ENCODE peak calls at places on chromosomes 1 and 21, in ten cellular contexts. P is NAMALWA, I is WTC11, K is uterus, B is HL-60, Y is GM12865, S is fibroblast of mammary gland, Q is ACHN, F is Karpas-422, L is amniotic stem cell. J is an unnamed sample.

GRCh38 chr1:230706887-230707731 is 6.8 kb downstream of the AGT start:
- DNase-seq in P (no peak), I (no peak), K (no peak), B (no peak), Y (no peak), S (no peak), Q (no peak), F (no peak), L (no peak), J (no peak)

GRCh38 chr1:199113265-199113869 is 474.5 kb downstream of the PTPRC start:
- DNase-seq in P (peak), I (peak), K (no peak), B (peak), Y (peak), S (peak), Q (peak), F (peak), L (no peak), J (peak)

GRCh38 chr21:46424062-46424591 is 34.6 kb upstream of the DIP2A start:
- DNase-seq in P (no peak), I (no peak), K (no peak), B (no peak), Y (no peak), S (no peak), Q (no peak), F (no peak), L (no peak), J (no peak)

GRCh38 chr1:147241955-147242448 is 482 bp upstream of the CHD1L start:
- DNase-seq in P (no peak), I (no peak), K (no peak), B (no peak), Y (no peak), S (peak), Q (no peak), F (no peak), L (no peak), J (no peak)

GRCh38 chr1:235434001-235434400 is 66.8 kb downstream of the TBCE start:
- DNase-seq in P (no peak), I (peak), K (no peak), B (no peak), Y (no peak), S (no peak), Q (no peak), F (no peak), L (no peak), J (no peak)

GRCh38 chr1:228371741-228372182 is 34.9 kb downstream of the TRIM11 start:
- DNase-seq in P (no peak), I (no peak), K (no peak), B (no peak), Y (no peak), S (no peak), Q (no peak), F (no peak), L (no peak), J (no peak)

GRCh38 chr1:226809785-226810571 is 60.4 kb upstream of the PSEN2 start:
- DNase-seq in P (no peak), I (no peak), K (no peak), B (no peak), Y (no peak), S (no peak), Q (no peak), F (no peak), L (peak), J (no peak)

GRCh38 chr1:96710708-96711477 is 10.7 kb upstream of the PTBP2 start:
- DNase-seq in P (no peak), I (no peak), K (no peak), B (no peak), Y (no peak), S (peak), Q (peak), F (no peak), L (peak), J (no peak)

GRCh38 chr1:27536767-27537166 is 46.8 kb upstream of the WASF2 start:
- DNase-seq in P (no peak), I (peak), K (peak), B (no peak), Y (no peak), S (peak), Q (peak), F (no peak), L (peak), J (peak)

GRCh38 chr1:197320991-197321531 is 53.0 kb downstream of the CRB1 start:
- DNase-seq in P (no peak), I (no peak), K (no peak), B (no peak), Y (no peak), S (peak), Q (peak), F (no peak), L (no peak), J (peak)

GRCh38 chr1:37442139-37442538 is 32.2 kb upstream of the ZC3H12A start:
- DNase-seq in P (no peak), I (no peak), K (no peak), B (no peak), Y (no peak), S (no peak), Q (no peak), F (no peak), L (no peak), J (no peak)

GRCh38 chr1:40036574-40036973 is 4.0 kb upstream of the CAP1 start:
- DNase-seq in P (no peak), I (no peak), K (peak), B (peak), Y (no peak), S (peak), Q (no peak), F (no peak), L (peak), J (no peak)

GRCh38 chr1:1421147-1421906 is at the start of gene ANKRD65:
- DNase-seq in P (no peak), I (peak), K (no peak), B (no peak), Y (no peak), S (no peak), Q (no peak), F (no peak), L (no peak), J (peak)

GRCh38 chr1:93177991-93178390 is 2.2 kb downstream of the TMED5 start:
- DNase-seq in P (no peak), I (no peak), K (no peak), B (no peak), Y (no peak), S (peak), Q (peak), F (no peak), L (no peak), J (no peak)

GRCh38 chr1:40161125-40161887 is at the start of gene RLF:
- DNase-seq in P (peak), I (peak), K (peak), B (peak), Y (peak), S (peak), Q (peak), F (peak), L (peak), J (peak)

GRCh38 chr1:1262759-1263158 is 10.9 kb downstream of the UBE2J2 start:
- DNase-seq in P (no peak), I (no peak), K (no peak), B (no peak), Y (no peak), S (no peak), Q (no peak), F (no peak), L (no peak), J (no peak)

GRCh38 chr1:153789478-153790148 is 14.4 kb downstream of the SLC27A3 start:
- DNase-seq in P (no peak), I (no peak), K (no peak), B (peak), Y (peak), S (no peak), Q (peak), F (no peak), L (no peak), J (no peak)

GRCh38 chr21:45126085-45126687 is 51.8 kb downstream of the ADARB1 start:
- DNase-seq in P (no peak), I (no peak), K (no peak), B (no peak), Y (no peak), S (no peak), Q (no peak), F (no peak), L (no peak), J (no peak)

GRCh38 chr21:16473965-16474364 is 744.2 kb downstream of the USP25 start:
- DNase-seq in P (no peak), I (no peak), K (no peak), B (no peak), Y (no peak), S (peak), Q (no peak), F (no peak), L (no peak), J (no peak)

J was measured in frontal cortex.